ENCODE peak calls at places on chromosomes 11 and 22, in five cellular contexts. W is SK-N-SH, N is A549, V is IMR-90, U is K562. C is an unnamed sample.
A peak's percentile ranks its signal among the peaks of the same experiment; 100 is the strongest.

GRCh38 chr11:36343436-36343835 is 47.3 kb downstream of the PRR5L start:
- DNase-seq in W (no peak), N (no peak), V (no peak), U (no peak), C (no peak)

GRCh38 chr11:66745356-66746235 is 16.6 kb upstream of the SPTBN2 start:
- DNase-seq in W (no peak), N (peak; percentile 51), V (no peak), U (peak; percentile 45), C (no peak)

GRCh38 chr11:73401924-73402833 is 26.0 kb downstream of the RELT start:
- DNase-seq in W (no peak), N (no peak), V (no peak), U (no peak), C (no peak)

GRCh38 chr11:128720522-128720985 is 26.7 kb downstream of the FLI1 start:
- DNase-seq in W (no peak), N (no peak), V (no peak), U (no peak), C (no peak)

GRCh38 chr22:42714768-42715430 is 5.8 kb downstream of the A4GALT start:
- DNase-seq in W (no peak), N (no peak), V (no peak), U (no peak), C (no peak)

GRCh38 chr22:43004362-43005035 is 10.4 kb downstream of the PACSIN2 start:
- DNase-seq in W (no peak), N (peak; percentile 35), V (no peak), U (no peak), C (no peak)

GRCh38 chr11:100667449-100667848 is 19.6 kb upstream of the ARHGAP42 start:
- DNase-seq in W (no peak), N (no peak), V (no peak), U (no peak), C (no peak)

GRCh38 chr11:78339483-78339882 is 78.1 kb downstream of the GAB2 start:
- DNase-seq in W (no peak), N (no peak), V (no peak), U (peak; percentile 49), C (no peak)

GRCh38 chr11:126477526-126478275 is 122.2 kb downstream of the ST3GAL4 start:
- DNase-seq in W (no peak), N (no peak), V (no peak), U (no peak), C (no peak)

GRCh38 chr11:67033661-67034166 is 10.8 kb downstream of the SYT12 start:
- DNase-seq in W (no peak), N (no peak), V (peak; percentile 99), U (no peak), C (no peak)

GRCh38 chr11:9790703-9791102 is 126.8 kb downstream of the SWAP70 start:
- DNase-seq in W (peak; percentile 43), N (no peak), V (no peak), U (no peak), C (no peak)

GRCh38 chr11:58394195-58394594 is 12.5 kb downstream of the OR5B3 start:
- DNase-seq in W (no peak), N (no peak), V (peak; percentile 82), U (no peak), C (no peak)

GRCh38 chr22:40599731-40600130 is 36.8 kb downstream of the MRTFA start:
- DNase-seq in W (no peak), N (no peak), V (no peak), U (no peak), C (no peak)

GRCh38 chr11:1271927-1272326 is 37.5 kb downstream of the TOLLIP start:
- DNase-seq in W (no peak), N (no peak), V (no peak), U (no peak), C (no peak)

GRCh38 chr11:57266157-57266556 is 29.1 kb upstream of the APLNR start:
- DNase-seq in W (no peak), N (no peak), V (no peak), U (no peak), C (no peak)

GRCh38 chr11:61860054-61860903 is 31.1 kb downstream of the FADS3 start:
- DNase-seq in W (no peak), N (peak; percentile 42), V (no peak), U (peak; percentile 75), C (no peak)

GRCh38 chr11:32122200-32122599 is 31.3 kb downstream of the RCN1 start:
- DNase-seq in W (no peak), N (no peak), V (no peak), U (no peak), C (no peak)

GRCh38 chr11:17259519-17259918 is 17.0 kb upstream of the NUCB2 start:
- DNase-seq in W (no peak), N (no peak), V (peak; percentile 34), U (no peak), C (no peak)

GRCh38 chr22:48719978-48720661 is 1107.6 kb downstream of the BRD1 start:
- DNase-seq in W (peak; percentile 67), N (no peak), V (no peak), U (peak; percentile 64), C (no peak)

GRCh38 chr11:12683857-12684256 is 9.6 kb downstream of the TEAD1 start:
- DNase-seq in W (no peak), N (peak; percentile 91), V (no peak), U (peak; percentile 31), C (no peak)

GRCh38 chr11:134764966-134765365 is 352.9 kb upstream of the B3GAT1 start:
- DNase-seq in W (no peak), N (no peak), V (no peak), U (no peak), C (no peak)

GRCh38 chr11:46117842-46118241 is 3.4 kb downstream of the PHF21A start:
- DNase-seq in W (no peak), N (no peak), V (no peak), U (no peak), C (no peak)

GRCh38 chr11:46554205-46555162 is 39.3 kb downstream of the AMBRA1 start:
- DNase-seq in W (no peak), N (peak; percentile 84), V (peak; percentile 80), U (no peak), C (no peak)

GRCh38 chr11:75583710-75584658 is 21.9 kb downstream of the SERPINH1 start:
- DNase-seq in W (peak; percentile 87), N (no peak), V (peak; percentile 61), U (peak; percentile 47), C (no peak)

GRCh38 chr22:43110927-43111623 is 525 bp downstream of the BIK start:
- DNase-seq in W (peak; percentile 46), N (no peak), V (no peak), U (no peak), C (no peak)

GRCh38 chr11:35163707-35164496 is 24.9 kb downstream of the CD44 start:
- DNase-seq in W (no peak), N (no peak), V (peak; percentile 31), U (no peak), C (no peak)

GRCh38 chr11:11442791-11443190 is 89.7 kb upstream of the CSNK2A3 start:
- DNase-seq in W (no peak), N (no peak), V (no peak), U (no peak), C (no peak)

GRCh38 chr11:11444800-11445126 is 91.7 kb upstream of the CSNK2A3 start:
- DNase-seq in W (peak; percentile 23), N (no peak), V (no peak), U (no peak), C (no peak)

GRCh38 chr11:11446562-11446961 is 93.5 kb upstream of the CSNK2A3 start:
- DNase-seq in W (no peak), N (no peak), V (no peak), U (no peak), C (no peak)

GRCh38 chr11:11445441-11446185 is 92.6 kb upstream of the CSNK2A3 start:
- DNase-seq in W (no peak), N (no peak), V (no peak), U (no peak), C (no peak)

GRCh38 chr11:11444027-11444799 is 91.2 kb upstream of the CSNK2A3 start:
- DNase-seq in W (no peak), N (no peak), V (peak; percentile 57), U (no peak), C (no peak)
- H3K4me2 ChIP-seq in W (no peak overlapping the region), N (no peak overlapping the region), V (no peak overlapping the region), U (no peak overlapping the region), C (no peak overlapping the region)

GRCh38 chr11:27703453-27703852 is 3.2 kb upstream of the BDNF start:
- DNase-seq in W (no peak), N (peak; percentile 44), V (peak; percentile 89), U (no peak), C (no peak)

GRCh38 chr11:27699926-27700350 is 317 bp downstream of the BDNF start:
- DNase-seq in W (no peak), N (no peak), V (no peak), U (no peak), C (no peak)

GRCh38 chr11:27700351-27701261 is at the start of gene BDNF:
- DNase-seq in W (peak; percentile 68), N (peak; percentile 67), V (peak; percentile 60), U (no peak), C (no peak)

GRCh38 chr11:27699242-27699925 is 871 bp downstream of the BDNF start:
- DNase-seq in W (peak; percentile 47), N (peak; percentile 73), V (peak; percentile 55), U (no peak), C (no peak)

GRCh38 chr11:27701262-27702105 is 1.2 kb upstream of the BDNF start:
- DNase-seq in W (peak; percentile 38), N (peak; percentile 59), V (peak; percentile 89), U (peak; percentile 17), C (no peak)
- TF ChIP-seq RCOR1 in W (peak; percentile 26), N (no peak), V (no peak), U (no peak), C (no peak)

GRCh38 chr11:45079567-45079942 is 66.9 kb upstream of the PRDM11 start:
- DNase-seq in W (no peak), N (no peak), V (no peak), U (no peak), C (no peak)

GRCh38 chr11:45079075-45079444 is 67.4 kb upstream of the PRDM11 start:
- DNase-seq in W (no peak), N (no peak), V (no peak), U (no peak), C (no peak)

GRCh38 chr11:45078236-45079074 is 68.0 kb upstream of the PRDM11 start:
- DNase-seq in W (peak; percentile 64), N (no peak), V (no peak), U (no peak), C (no peak)

GRCh38 chr11:45082744-45083543 is 63.5 kb upstream of the PRDM11 start:
- DNase-seq in W (no peak), N (no peak), V (no peak), U (no peak), C (no peak)

GRCh38 chr11:45079943-45080719 is 66.3 kb upstream of the PRDM11 start:
- DNase-seq in W (no peak), N (no peak), V (no peak), U (no peak), C (no peak)
- H3K4me2 ChIP-seq in W (no peak overlapping the region), N (no peak overlapping the region), V (no peak overlapping the region), U (no peak overlapping the region), C (peak overlapping the region; percentile 47)

GRCh38 chr11:68893282-68893681 is 10.3 kb downstream of the MRPL21 start:
- DNase-seq in W (no peak), N (no peak), V (no peak), U (no peak), C (no peak)
- TF ChIP-seq RCOR1 in W (no peak), N (no peak), V (no peak), U (no peak), C (no peak)

GRCh38 chr11:98036810-98037209 is 983.9 kb upstream of the CNTN5 start:
- DNase-seq in W (no peak), N (no peak), V (no peak), U (no peak), C (no peak)
- H3K4me2 ChIP-seq in W (no peak overlapping the region), N (no peak overlapping the region), V (no peak overlapping the region), U (no peak overlapping the region), C (no peak overlapping the region)

GRCh38 chr11:133146697-133147306 is 385.5 kb downstream of the OPCML start:
- DNase-seq in W (no peak), N (no peak), V (no peak), U (no peak), C (no peak)
- TF ChIP-seq RCOR1 in W (no peak), N (no peak), V (no peak), U (no peak), C (no peak)

C was measured in GM12878.